ENCODE peak calls at places on chromosome 10, in nine cellular contexts. One of them, this sample, is unnamed.

GRCh38 chr10:47047127-47047504 is 135.9 kb downstream of the PTPN20 start:
- DNase-seq in H1: no peak
- DNase-seq in neural progenitor cell: no peak
- DNase-seq in cardiac fibroblast: no peak
- DNase-seq in A673: no peak
- DNase-seq in SK-N-SH: no peak
- DNase-seq in astrocyte of the spinal cord: no peak
- DNase-seq in AG09309: no peak
- DNase-seq in A549: no peak
- DNase-seq in this sample: no peak

GRCh38 chr10:17216217-17216900 is 11.7 kb upstream of the VIM start:
- DNase-seq in H1: no peak
- DNase-seq in neural progenitor cell: no peak
- DNase-seq in cardiac fibroblast: peak; percentile 98
- DNase-seq in A673: peak; percentile 94
- DNase-seq in SK-N-SH: no peak
- DNase-seq in astrocyte of the spinal cord: peak; percentile 99
- DNase-seq in AG09309: peak; percentile 99
- DNase-seq in A549: peak; percentile 83
- DNase-seq in this sample: peak; percentile 97

GRCh38 chr10:35011771-35012191 is 78.4 kb downstream of the CUL2 start:
- DNase-seq in H1: no peak
- DNase-seq in neural progenitor cell: no peak
- DNase-seq in cardiac fibroblast: no peak
- DNase-seq in A673: no peak
- DNase-seq in SK-N-SH: no peak
- DNase-seq in astrocyte of the spinal cord: peak; percentile 47
- DNase-seq in AG09309: no peak
- DNase-seq in A549: no peak
- DNase-seq in this sample: no peak

GRCh38 chr10:118870467-118871243 is 115.9 kb upstream of the CACUL1 start:
- DNase-seq in H1: no peak
- DNase-seq in neural progenitor cell: peak; percentile 12
- DNase-seq in cardiac fibroblast: peak; percentile 92
- DNase-seq in A673: peak; percentile 47
- DNase-seq in SK-N-SH: peak; percentile 30
- DNase-seq in astrocyte of the spinal cord: peak; percentile 72
- DNase-seq in AG09309: peak; percentile 13
- DNase-seq in A549: peak; percentile 36
- DNase-seq in this sample: peak; percentile 76

GRCh38 chr10:127694580-127695193 is 42.3 kb upstream of the FOXI2 start:
- DNase-seq in H1: peak; percentile 60
- DNase-seq in neural progenitor cell: peak; percentile 84
- DNase-seq in cardiac fibroblast: no peak
- DNase-seq in A673: peak; percentile 83
- DNase-seq in SK-N-SH: peak; percentile 65
- DNase-seq in astrocyte of the spinal cord: no peak
- DNase-seq in AG09309: no peak
- DNase-seq in A549: peak; percentile 61
- DNase-seq in this sample: no peak

GRCh38 chr10:10826125-10826524 is 191.5 kb upstream of the CELF2 start:
- DNase-seq in H1: no peak
- DNase-seq in neural progenitor cell: no peak
- DNase-seq in cardiac fibroblast: peak; percentile 59
- DNase-seq in A673: no peak
- DNase-seq in SK-N-SH: no peak
- DNase-seq in astrocyte of the spinal cord: peak; percentile 81
- DNase-seq in AG09309: peak; percentile 87
- DNase-seq in A549: no peak
- DNase-seq in this sample: peak; percentile 39

GRCh38 chr10:21317902-21318301 is 207.6 kb downstream of the SKIDA1 start:
- DNase-seq in H1: no peak
- DNase-seq in neural progenitor cell: no peak
- DNase-seq in cardiac fibroblast: peak; percentile 36
- DNase-seq in A673: no peak
- DNase-seq in SK-N-SH: no peak
- DNase-seq in astrocyte of the spinal cord: peak; percentile 90
- DNase-seq in AG09309: no peak
- DNase-seq in A549: no peak
- DNase-seq in this sample: no peak

GRCh38 chr10:11849908-11850307 is 26.8 kb downstream of the PROSER2 start:
- DNase-seq in H1: no peak
- DNase-seq in neural progenitor cell: no peak
- DNase-seq in cardiac fibroblast: no peak
- DNase-seq in A673: no peak
- DNase-seq in SK-N-SH: no peak
- DNase-seq in astrocyte of the spinal cord: no peak
- DNase-seq in AG09309: no peak
- DNase-seq in A549: no peak
- DNase-seq in this sample: no peak

GRCh38 chr10:74293686-74294365 is 142.8 kb downstream of the ADK start:
- DNase-seq in H1: no peak
- DNase-seq in neural progenitor cell: no peak
- DNase-seq in cardiac fibroblast: peak; percentile 83
- DNase-seq in A673: no peak
- DNase-seq in SK-N-SH: no peak
- DNase-seq in astrocyte of the spinal cord: peak; percentile 74
- DNase-seq in AG09309: peak; percentile 44
- DNase-seq in A549: no peak
- DNase-seq in this sample: peak; percentile 55

GRCh38 chr10:105502076-105502475 is 861.0 kb downstream of the SORCS3 start:
- DNase-seq in H1: no peak
- DNase-seq in neural progenitor cell: no peak
- DNase-seq in cardiac fibroblast: no peak
- DNase-seq in A673: no peak
- DNase-seq in SK-N-SH: no peak
- DNase-seq in astrocyte of the spinal cord: no peak
- DNase-seq in AG09309: no peak
- DNase-seq in A549: no peak
- DNase-seq in this sample: no peak

GRCh38 chr10:91992026-91992425 is 68.5 kb downstream of the BTAF1 start:
- DNase-seq in H1: no peak
- DNase-seq in neural progenitor cell: no peak
- DNase-seq in cardiac fibroblast: no peak
- DNase-seq in A673: no peak
- DNase-seq in SK-N-SH: no peak
- DNase-seq in astrocyte of the spinal cord: no peak
- DNase-seq in AG09309: no peak
- DNase-seq in A549: no peak
- DNase-seq in this sample: no peak

GRCh38 chr10:75234683-75235374 is 928 bp downstream of the COMTD1 start:
- DNase-seq in H1: no peak
- DNase-seq in neural progenitor cell: peak; percentile 85
- DNase-seq in cardiac fibroblast: no peak
- DNase-seq in A673: peak; percentile 32
- DNase-seq in SK-N-SH: peak; percentile 59
- DNase-seq in astrocyte of the spinal cord: no peak
- DNase-seq in AG09309: no peak
- DNase-seq in A549: no peak
- DNase-seq in this sample: no peak

GRCh38 chr10:130459011-130459410 is 322.8 kb downstream of the GLRX3 start:
- DNase-seq in H1: no peak
- DNase-seq in neural progenitor cell: no peak
- DNase-seq in cardiac fibroblast: no peak
- DNase-seq in A673: no peak
- DNase-seq in SK-N-SH: no peak
- DNase-seq in astrocyte of the spinal cord: no peak
- DNase-seq in AG09309: no peak
- DNase-seq in A549: no peak
- DNase-seq in this sample: no peak

GRCh38 chr10:81865581-81865980 is 9.4 kb upstream of the NRG3 start:
- DNase-seq in H1: no peak
- DNase-seq in neural progenitor cell: peak; percentile 68
- DNase-seq in cardiac fibroblast: peak; percentile 17
- DNase-seq in A673: no peak
- DNase-seq in SK-N-SH: no peak
- DNase-seq in astrocyte of the spinal cord: no peak
- DNase-seq in AG09309: no peak
- DNase-seq in A549: no peak
- DNase-seq in this sample: no peak

DNA sequence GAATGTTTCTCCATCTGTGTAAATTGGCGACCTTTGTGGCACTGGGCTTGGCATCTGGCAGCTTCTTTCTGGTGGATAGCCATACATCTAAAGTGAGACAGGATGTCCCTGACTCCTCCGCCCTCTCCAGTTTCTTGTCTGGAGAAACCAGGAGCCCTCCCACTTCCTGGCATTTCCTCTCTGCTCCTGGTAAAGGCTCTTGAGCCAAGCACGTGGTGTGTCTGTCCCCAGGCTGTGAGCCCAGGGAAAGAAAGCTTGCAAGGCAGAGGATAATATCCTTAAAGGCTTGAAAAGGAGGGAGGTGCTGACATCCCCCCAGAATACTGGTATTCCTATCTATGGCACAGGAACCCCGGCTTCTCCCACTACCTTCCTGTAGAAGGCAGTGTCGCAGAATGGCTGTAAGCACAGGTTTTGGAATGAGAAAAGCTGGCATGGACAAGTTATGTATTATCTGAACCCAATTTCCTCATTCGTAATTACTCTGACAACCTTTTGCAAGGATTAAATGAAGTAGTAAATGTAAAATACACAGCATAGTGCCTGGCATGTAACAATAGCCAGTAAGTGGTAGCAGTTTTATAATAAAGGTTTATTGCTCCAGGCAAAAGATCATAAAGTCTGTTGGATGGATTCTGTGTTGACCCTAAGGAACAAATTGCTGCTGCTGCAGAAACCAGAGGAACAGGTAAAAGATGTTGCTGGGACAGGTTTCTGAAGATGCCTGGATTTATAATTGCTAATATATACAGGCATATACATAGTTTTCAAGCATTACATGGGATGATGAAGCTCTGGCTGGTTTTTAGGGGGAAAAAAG is 11.8 kb upstream of the ACSL5 start:
- DNase-seq in H1: no peak
- DNase-seq in neural progenitor cell: no peak
- DNase-seq in cardiac fibroblast: peak; percentile 85
- DNase-seq in A673: peak; percentile 38
- DNase-seq in SK-N-SH: no peak
- DNase-seq in astrocyte of the spinal cord: peak; percentile 4
- DNase-seq in AG09309: no peak
- DNase-seq in A549: no peak
- DNase-seq in this sample: no peak
- H3K4me3 ChIP-seq in H1: no peak overlapping the region
- H3K4me3 ChIP-seq in neural progenitor cell: no peak overlapping the region
- H3K4me3 ChIP-seq in cardiac fibroblast: no peak overlapping the region
- H3K4me3 ChIP-seq in A673: no peak overlapping the region
- H3K4me3 ChIP-seq in SK-N-SH: no peak overlapping the region
- H3K4me3 ChIP-seq in astrocyte of the spinal cord: no peak overlapping the region
- H3K4me3 ChIP-seq in AG09309: no peak overlapping the region
- H3K4me3 ChIP-seq in A549: no peak overlapping the region
- H3K4me3 ChIP-seq in this sample: no peak overlapping the region

GRCh38 chr10:60871215-60871614 is 72.8 kb downstream of the RHOBTB1 start:
- DNase-seq in H1: no peak
- DNase-seq in neural progenitor cell: no peak
- DNase-seq in cardiac fibroblast: no peak
- DNase-seq in A673: no peak
- DNase-seq in SK-N-SH: no peak
- DNase-seq in astrocyte of the spinal cord: no peak
- DNase-seq in AG09309: no peak
- DNase-seq in A549: no peak
- DNase-seq in this sample: no peak
- TF ChIP-seq CTCF in H1: no peak
- TF ChIP-seq CTCF in neural progenitor cell: no peak
- TF ChIP-seq CTCF in cardiac fibroblast: no peak
- TF ChIP-seq CTCF in A673: no peak
- TF ChIP-seq CTCF in SK-N-SH: no peak
- TF ChIP-seq CTCF in astrocyte of the spinal cord: no peak
- TF ChIP-seq CTCF in AG09309: no peak
- TF ChIP-seq CTCF in A549: no peak
- TF ChIP-seq CTCF in this sample: no peak

GRCh38 chr10:84329986-84330651 is 1.7 kb downstream of the CCSER2 start:
- DNase-seq in H1: no peak
- DNase-seq in neural progenitor cell: no peak
- DNase-seq in cardiac fibroblast: no peak
- DNase-seq in A673: no peak
- DNase-seq in SK-N-SH: no peak
- DNase-seq in astrocyte of the spinal cord: no peak
- DNase-seq in AG09309: no peak
- DNase-seq in A549: no peak
- DNase-seq in this sample: no peak
- H3K4me3 ChIP-seq in H1: no peak overlapping the region
- H3K4me3 ChIP-seq in neural progenitor cell: peak overlapping the region; percentile 76
- H3K4me3 ChIP-seq in cardiac fibroblast: no peak overlapping the region
- H3K4me3 ChIP-seq in A673: peak overlapping the region; percentile 97
- H3K4me3 ChIP-seq in SK-N-SH: no peak overlapping the region
- H3K4me3 ChIP-seq in astrocyte of the spinal cord: peak overlapping the region; percentile 58
- H3K4me3 ChIP-seq in AG09309: no peak overlapping the region
- H3K4me3 ChIP-seq in A549: no peak overlapping the region
- H3K4me3 ChIP-seq in this sample: no peak overlapping the region

GRCh38 chr10:122112625-122113160 is 123.7 kb downstream of the TACC2 start:
- DNase-seq in H1: peak; percentile 58
- DNase-seq in neural progenitor cell: peak; percentile 93
- DNase-seq in cardiac fibroblast: peak; percentile 97
- DNase-seq in A673: peak; percentile 14
- DNase-seq in SK-N-SH: peak; percentile 93
- DNase-seq in astrocyte of the spinal cord: peak; percentile 95
- DNase-seq in AG09309: peak; percentile 87
- DNase-seq in A549: peak; percentile 93
- DNase-seq in this sample: peak; percentile 82

GRCh38 chr10:122112021-122112616 is 123.2 kb downstream of the TACC2 start:
- DNase-seq in H1: no peak
- DNase-seq in neural progenitor cell: no peak
- DNase-seq in cardiac fibroblast: peak; percentile 32
- DNase-seq in A673: no peak
- DNase-seq in SK-N-SH: no peak
- DNase-seq in astrocyte of the spinal cord: peak; percentile 52
- DNase-seq in AG09309: no peak
- DNase-seq in A549: no peak
- DNase-seq in this sample: no peak

GRCh38 chr10:122115874-122116273 is 126.9 kb downstream of the TACC2 start:
- DNase-seq in H1: no peak
- DNase-seq in neural progenitor cell: no peak
- DNase-seq in cardiac fibroblast: no peak
- DNase-seq in A673: no peak
- DNase-seq in SK-N-SH: no peak
- DNase-seq in astrocyte of the spinal cord: no peak
- DNase-seq in AG09309: no peak
- DNase-seq in A549: no peak
- DNase-seq in this sample: no peak

GRCh38 chr10:122114156-122114747 is 125.3 kb downstream of the TACC2 start:
- DNase-seq in H1: no peak
- DNase-seq in neural progenitor cell: no peak
- DNase-seq in cardiac fibroblast: peak; percentile 14
- DNase-seq in A673: no peak
- DNase-seq in SK-N-SH: no peak
- DNase-seq in astrocyte of the spinal cord: peak; percentile 20
- DNase-seq in AG09309: no peak
- DNase-seq in A549: no peak
- DNase-seq in this sample: no peak

GRCh38 chr10:122113161-122113944 is 124.4 kb downstream of the TACC2 start:
- DNase-seq in H1: no peak
- DNase-seq in neural progenitor cell: peak; percentile 81
- DNase-seq in cardiac fibroblast: peak; percentile 77
- DNase-seq in A673: peak; percentile 18
- DNase-seq in SK-N-SH: peak; percentile 94
- DNase-seq in astrocyte of the spinal cord: peak; percentile 71
- DNase-seq in AG09309: no peak
- DNase-seq in A549: peak; percentile 88
- DNase-seq in this sample: no peak
- TF ChIP-seq CTCF in H1: peak; percentile 10
- TF ChIP-seq CTCF in neural progenitor cell: peak; percentile 49
- TF ChIP-seq CTCF in cardiac fibroblast: peak; percentile 70
- TF ChIP-seq CTCF in A673: peak; percentile 26
- TF ChIP-seq CTCF in SK-N-SH: peak; percentile 59
- TF ChIP-seq CTCF in astrocyte of the spinal cord: peak; percentile 58
- TF ChIP-seq CTCF in AG09309: peak; percentile 73
- TF ChIP-seq CTCF in A549: no peak
- TF ChIP-seq CTCF in this sample: peak; percentile 64